ENCODE peak calls at places on chromosomes 5 and 9, in five cellular contexts. M, B, H, A and U are unnamed samples.

GRCh38 chr5:141349917-141350619 is at the start of gene PCDHGB1:
- DNase-seq in M (peak), B (peak), H (peak), A (no peak), U (no peak)

GRCh38 chr9:80175286-80175906 is 603.6 kb downstream of the TLE4 start:
- DNase-seq in M (peak), B (peak), H (peak), A (no peak), U (no peak)

GRCh38 chr5:18970000-18970399 is 1018.0 kb downstream of the CDH18 start:
- DNase-seq in M (no peak), B (no peak), H (no peak), A (no peak), U (no peak)

GRCh38 chr5:35826561-35826960 is 30.1 kb upstream of the IL7R start:
- DNase-seq in M (no peak), B (no peak), H (no peak), A (no peak), U (no peak)

GRCh38 chr9:14471041-14471440 is 157.1 kb upstream of the NFIB start:
- DNase-seq in M (no peak), B (no peak), H (no peak), A (no peak), U (no peak)

GRCh38 chr5:67805666-67806348 is 409.7 kb upstream of the PIK3R1 start:
- DNase-seq in M (no peak), B (no peak), H (no peak), A (no peak), U (peak)

GRCh38 chr5:10479226-10479721 is 37.6 kb downstream of the ROPN1L start:
- DNase-seq in M (peak), B (peak), H (peak), A (no peak), U (no peak)

GRCh38 chr5:30401479-30402058 is 791.9 kb upstream of the CDH6 start:
- DNase-seq in M (peak), B (peak), H (peak), A (no peak), U (peak)

GRCh38 chr9:84140535-84141101 is 160.0 kb downstream of the RMI1 start:
- DNase-seq in M (no peak), B (no peak), H (peak), A (no peak), U (peak)

GRCh38 chr5:133864711-133865110 is 103.7 kb downstream of the C5orf15 start:
- DNase-seq in M (no peak), B (no peak), H (no peak), A (no peak), U (no peak)

GRCh38 chr9:84296146-84296843 is 44.3 kb downstream of the SLC28A3 start:
- DNase-seq in M (peak), B (no peak), H (peak), A (no peak), U (no peak)

GRCh38 chr5:88729476-88730182 is 153.4 kb downstream of the MEF2C start:
- DNase-seq in M (peak), B (peak), H (peak), A (peak), U (peak)